ENCODE peak calls at places on chromosomes 7 and 10, in ten cellular contexts. I, B, F, L, Z, A, T, C, U and E are unnamed samples.

GRCh38 chr7:144026203-144026883 is 22.4 kb upstream of the OR2A5 start:
- DNase-seq in I (no peak), B (no peak), F (no peak), L (no peak), Z (no peak), A (no peak), T (no peak), C (no peak), U (no peak), E (no peak)

GRCh38 chr10:57898231-57898630 is 369.5 kb downstream of the IPMK start:
- DNase-seq in I (no peak), B (no peak), F (peak; percentile 31), L (no peak), Z (peak; percentile 57), A (no peak), T (no peak), C (no peak), U (no peak), E (no peak)

GRCh38 chr10:79202188-79203013 is 133.6 kb downstream of the ZMIZ1 start:
- DNase-seq in I (peak; percentile 60), B (no peak), F (peak; percentile 38), L (peak; percentile 53), Z (peak; percentile 89), A (no peak), T (no peak), C (no peak), U (no peak), E (peak; percentile 66)

GRCh38 chr10:77111611-77112550 is 525.7 kb downstream of the KCNMA1 start:
- DNase-seq in I (peak; percentile 62), B (peak; percentile 66), F (no peak), L (peak; percentile 16), Z (peak; percentile 99), A (peak; percentile 45), T (peak; percentile 88), C (no peak), U (no peak), E (peak; percentile 57)

GRCh38 chr7:36161996-36162395 is 8.9 kb downstream of the EEPD1 start:
- DNase-seq in I (no peak), B (no peak), F (no peak), L (no peak), Z (peak; percentile 98), A (no peak), T (peak; percentile 47), C (no peak), U (no peak), E (peak; percentile 30)

GRCh38 chr10:113485801-113486200 is 67.1 kb upstream of the HABP2 start:
- DNase-seq in I (no peak), B (no peak), F (no peak), L (no peak), Z (no peak), A (no peak), T (no peak), C (no peak), U (no peak), E (no peak)

GRCh38 chr10:25112016-25112415 is 62.8 kb upstream of the GPR158 start:
- DNase-seq in I (no peak), B (no peak), F (no peak), L (no peak), Z (no peak), A (no peak), T (no peak), C (no peak), U (no peak), E (no peak)

GRCh38 chr10:43222296-43222695 is 44.6 kb downstream of the RASGEF1A start:
- DNase-seq in I (no peak), B (no peak), F (no peak), L (no peak), Z (no peak), A (no peak), T (no peak), C (no peak), U (no peak), E (no peak)

GRCh38 chr7:26487780-26488535 is 196.3 kb downstream of the SNX10 start:
- DNase-seq in I (no peak), B (no peak), F (no peak), L (no peak), Z (no peak), A (no peak), T (no peak), C (no peak), U (no peak), E (no peak)

GRCh38 chr7:46015107-46015868 is 94.2 kb upstream of the IGFBP3 start:
- DNase-seq in I (peak; percentile 92), B (no peak), F (peak; percentile 15), L (peak; percentile 4), Z (no peak), A (no peak), T (no peak), C (peak; percentile 77), U (peak; percentile 85), E (peak; percentile 16)

GRCh38 chr7:28533731-28534531 is 121.6 kb downstream of the CREB5 start:
- DNase-seq in I (no peak), B (no peak), F (no peak), L (peak; percentile 6), Z (peak; percentile 79), A (no peak), T (no peak), C (peak; percentile 50), U (peak; percentile 35), E (no peak)

GRCh38 chr7:100719523-100720319 is 547 bp upstream of the EPO start:
- DNase-seq in I (no peak), B (peak; percentile 11), F (peak; percentile 40), L (no peak), Z (peak; percentile 16), A (no peak), T (no peak), C (no peak), U (no peak), E (no peak)

GRCh38 chr7:96949766-96950165 is 55.6 kb upstream of the DLX6 start:
- DNase-seq in I (no peak), B (no peak), F (no peak), L (peak; percentile 1), Z (peak; percentile 93), A (no peak), T (no peak), C (no peak), U (no peak), E (no peak)

GRCh38 chr7:129783097-129783919 is 169.5 kb downstream of the UBE2H start:
- DNase-seq in I (no peak), B (no peak), F (no peak), L (no peak), Z (no peak), A (no peak), T (no peak), C (no peak), U (no peak), E (no peak)

GRCh38 chr7:11570922-11571550 is 261.0 kb downstream of the THSD7A start:
- DNase-seq in I (no peak), B (no peak), F (no peak), L (no peak), Z (no peak), A (no peak), T (no peak), C (no peak), U (no peak), E (no peak)
- TF ChIP-seq CTCF in I (no peak), B (no peak), F (no peak), L (no peak), Z (no peak), A (no peak), T (no peak), C (no peak), U (no peak), E (no peak)

DNA sequence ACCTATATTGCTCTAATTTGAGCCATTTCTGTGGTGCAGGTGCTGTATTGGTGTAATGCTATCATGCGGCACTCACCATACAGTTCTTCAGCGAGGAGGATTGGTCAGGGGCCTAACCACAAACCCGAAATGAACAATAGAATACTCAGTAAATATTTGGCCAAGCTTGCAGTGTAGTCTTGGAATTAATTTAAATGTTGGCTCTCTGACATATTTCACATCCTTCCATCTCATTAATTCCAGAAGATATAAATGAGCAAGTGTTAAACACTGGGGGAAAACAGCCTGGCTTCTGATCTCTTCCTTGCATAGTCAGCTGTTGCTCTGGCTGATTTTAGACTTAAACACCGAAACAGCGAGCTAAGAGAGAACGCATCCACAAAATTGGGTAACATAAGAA is 663.1 kb upstream of the GHITM start:
- DNase-seq in I (no peak), B (no peak), F (no peak), L (no peak), Z (no peak), A (no peak), T (no peak), C (no peak), U (no peak), E (no peak)
- H3K27ac ChIP-seq in I (no peak overlapping the region), B (no peak overlapping the region), F (no peak overlapping the region), L (no peak overlapping the region), Z (no peak overlapping the region), A (no peak overlapping the region), T (no peak overlapping the region), C (no peak overlapping the region), U (no peak overlapping the region), E (no peak overlapping the region)

GRCh38 chr10:110042181-110042580 is 34.4 kb downstream of the ADD3 start:
- DNase-seq in I (no peak), B (no peak), F (no peak), L (no peak), Z (no peak), A (no peak), T (no peak), C (no peak), U (no peak), E (no peak)
- TF ChIP-seq CTCF in I (no peak), B (no peak), F (no peak), L (no peak), Z (no peak), A (no peak), T (no peak), C (no peak), U (no peak), E (no peak)

DNA sequence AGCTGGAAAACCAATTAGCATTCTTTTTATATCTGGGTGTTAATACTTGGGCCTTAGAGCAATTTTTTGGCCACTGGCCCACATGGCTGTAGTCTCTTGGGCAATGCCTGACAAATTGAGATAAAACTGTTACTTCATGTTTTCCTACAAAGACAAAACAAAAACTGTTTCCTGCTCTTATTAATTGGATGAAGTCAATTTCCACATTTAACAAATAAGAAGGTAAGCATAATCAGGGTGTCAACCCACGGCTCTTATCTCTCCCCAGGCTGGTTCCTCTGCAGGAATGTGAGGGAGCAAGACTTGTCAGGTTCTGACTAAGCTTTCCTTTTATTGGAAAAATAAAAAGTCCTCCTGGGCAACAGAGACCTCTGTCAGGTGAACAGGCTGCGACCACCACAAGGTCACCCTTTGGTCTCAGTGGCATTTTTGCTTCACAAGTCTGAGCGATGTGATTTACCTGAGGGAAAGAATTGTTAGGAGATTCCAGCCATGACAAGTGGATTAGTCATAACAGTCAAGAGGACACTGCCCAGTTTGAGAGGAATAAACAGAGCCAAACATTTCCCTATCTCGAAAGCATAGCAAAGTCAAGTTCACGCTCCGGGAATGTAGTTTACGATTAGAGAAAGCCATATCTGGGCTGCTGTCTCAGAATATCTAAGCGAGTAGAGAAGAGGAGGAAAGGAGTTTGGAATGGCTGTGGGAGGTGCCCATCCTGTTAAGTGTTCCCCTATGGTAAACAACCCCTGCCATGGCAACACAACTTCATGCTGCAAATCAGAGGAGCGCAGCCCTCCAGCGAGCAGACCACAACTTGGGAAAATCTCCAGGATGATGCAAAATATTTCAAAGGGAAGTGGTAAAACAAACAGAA is 144.4 kb downstream of the TES start:
- DNase-seq in I (peak; percentile 62), B (peak; percentile 94), F (peak; percentile 28), L (peak; percentile 72), Z (peak; percentile 96), A (peak; percentile 98), T (peak; percentile 90), C (peak; percentile 88), U (no peak), E (peak; percentile 91)
- H3K27ac ChIP-seq in I (peak overlapping the region; percentile 75), B (peak overlapping the region; percentile 96), F (peak overlapping the region; percentile 87), L (no peak overlapping the region), Z (peak overlapping the region; percentile 91), A (peak overlapping the region; percentile 100), T (peak overlapping the region; percentile 85), C (peak overlapping the region; percentile 76), U (peak overlapping the region; percentile 69), E (peak overlapping the region; percentile 86)